ENCODE peak calls at places on chromosomes 13 and 19, in seven cellular contexts. U is fibroblast of pulmonary artery, I is astrocyte of the cerebellum, H is fibroblast of mammary gland, N is astrocyte of the spinal cord, D is lower lobe of right lung, B is foreskin fibroblast. M is an unnamed sample.

GRCh38 chr13:32443111-32443510 is 15.2 kb upstream of the N4BP2L1 start:
- DNase-seq in B (no peak), U (peak; percentile 17), I (no peak), N (no peak), H (peak; percentile 41), D (no peak), M (peak; percentile 19)

GRCh38 chr13:32045963-32046785 is 14.6 kb downstream of the FRY start:
- DNase-seq in D (no peak), I (no peak), H (peak; percentile 53), B (no peak), U (peak; percentile 82), N (peak; percentile 46), M (peak; percentile 35)

GRCh38 chr13:46756977-46757376 is 40.0 kb downstream of the ESD start:
- DNase-seq in U (peak; percentile 56), N (peak; percentile 70), H (peak; percentile 90), B (peak; percentile 48), D (no peak), I (peak; percentile 41), M (peak; percentile 29)

GRCh38 chr19:1837222-1837565 is 11.1 kb downstream of the REXO1 start:
- DNase-seq in I (no peak), N (no peak), H (no peak), U (no peak), D (no peak), B (no peak), M (no peak)

GRCh38 chr13:84563611-84564010 is 681.3 kb upstream of the SLITRK1 start:
- DNase-seq in I (no peak), N (no peak), U (no peak), D (no peak), B (no peak), H (no peak), M (no peak)

GRCh38 chr13:51814825-51815650 is 11.1 kb upstream of the DHRS12 start:
- DNase-seq in D (no peak), B (no peak), N (peak; percentile 43), I (peak; percentile 44), H (peak; percentile 59), U (peak; percentile 71), M (peak; percentile 41)

GRCh38 chr19:35061583-35062373 is 20.3 kb downstream of the HPN start:
- DNase-seq in N (no peak), H (peak; percentile 19), U (no peak), B (peak; percentile 43), D (no peak), I (no peak), M (peak; percentile 42)

GRCh38 chr13:93080587-93080986 is 146.0 kb upstream of the GPC6 start:
- DNase-seq in U (peak; percentile 66), N (peak; percentile 57), B (no peak), D (no peak), H (no peak), I (peak; percentile 86), M (no peak)

GRCh38 chr19:30168760-30169159 is 203.4 kb upstream of the ZNF536 start:
- DNase-seq in H (no peak), N (no peak), U (no peak), I (no peak), D (no peak), B (no peak), M (no peak)

GRCh38 chr13:99553033-99553432 is 51.8 kb downstream of the TM9SF2 start:
- DNase-seq in D (no peak), N (no peak), H (no peak), U (no peak), B (no peak), I (no peak), M (no peak)

GRCh38 chr19:49441210-49441959 is at the start of gene SLC17A7:
- DNase-seq in I (no peak), U (no peak), H (no peak), N (no peak), D (no peak), B (no peak), M (no peak)

GRCh38 chr19:49338691-49339363 is 3.6 kb downstream of the CD37 start:
- DNase-seq in B (no peak), N (peak; percentile 43), H (no peak), D (peak; percentile 93), U (peak; percentile 44), I (no peak), M (no peak)

GRCh38 chr19:6481541-6482342 is at the start of gene DENND1C:
- DNase-seq in D (peak; percentile 78), U (no peak), B (no peak), I (no peak), N (no peak), H (no peak), M (no peak)

GRCh38 chr19:10000171-10000826 is 10.0 kb downstream of the COL5A3 start:
- DNase-seq in B (no peak), D (peak; percentile 67), N (peak; percentile 59), H (peak; percentile 66), U (peak; percentile 72), I (no peak), M (peak; percentile 73)

GRCh38 chr13:110391273-110391672 is 84.2 kb downstream of the COL4A2 start:
- DNase-seq in H (peak; percentile 50), I (no peak), B (no peak), D (no peak), N (peak; percentile 63), U (peak; percentile 61), M (no peak)

GRCh38 chr13:35855531-35856019 is 275.6 kb downstream of the DCLK1 start:
- DNase-seq in I (no peak), N (no peak), B (no peak), D (no peak), H (peak; percentile 41), U (peak; percentile 21), M (peak; percentile 33)

GRCh38 chr13:48125794-48126228 is 30.9 kb upstream of the MED4 start:
- DNase-seq in H (peak; percentile 49), D (no peak), B (peak; percentile 5), I (peak; percentile 82), N (peak; percentile 67), U (peak; percentile 76), M (peak; percentile 43)

GRCh38 chr19:51294211-51294976 is 17.1 kb upstream of the IGLON5 start:
- DNase-seq in N (no peak), U (no peak), I (no peak), D (no peak), B (no peak), H (no peak), M (no peak)

GRCh38 chr19:6516018-6516658 is 14.0 kb upstream of the TUBB4A start:
- DNase-seq in I (peak; percentile 72), N (peak; percentile 84), U (peak; percentile 93), B (peak; percentile 75), D (peak; percentile 98), H (peak; percentile 82), M (peak; percentile 88)

GRCh38 chr13:50085063-50085462 is 69.8 kb downstream of the KCNRG start:
- DNase-seq in H (peak; percentile 59), N (peak; percentile 70), U (peak; percentile 68), B (no peak), D (no peak), I (no peak), M (no peak)

GRCh38 chr13:73809561-73809960 is 324.6 kb downstream of the KLF12 start:
- DNase-seq in D (no peak), I (peak; percentile 28), B (peak; percentile 23), U (peak; percentile 32), N (peak; percentile 63), H (peak; percentile 44), M (peak; percentile 52)

GRCh38 chr13:46369506-46370268 is 17.4 kb downstream of the RUBCNL start:
- DNase-seq in H (peak; percentile 95), I (peak; percentile 71), D (no peak), B (peak; percentile 90), N (peak; percentile 88), U (peak; percentile 70), M (peak; percentile 93)

DNA sequence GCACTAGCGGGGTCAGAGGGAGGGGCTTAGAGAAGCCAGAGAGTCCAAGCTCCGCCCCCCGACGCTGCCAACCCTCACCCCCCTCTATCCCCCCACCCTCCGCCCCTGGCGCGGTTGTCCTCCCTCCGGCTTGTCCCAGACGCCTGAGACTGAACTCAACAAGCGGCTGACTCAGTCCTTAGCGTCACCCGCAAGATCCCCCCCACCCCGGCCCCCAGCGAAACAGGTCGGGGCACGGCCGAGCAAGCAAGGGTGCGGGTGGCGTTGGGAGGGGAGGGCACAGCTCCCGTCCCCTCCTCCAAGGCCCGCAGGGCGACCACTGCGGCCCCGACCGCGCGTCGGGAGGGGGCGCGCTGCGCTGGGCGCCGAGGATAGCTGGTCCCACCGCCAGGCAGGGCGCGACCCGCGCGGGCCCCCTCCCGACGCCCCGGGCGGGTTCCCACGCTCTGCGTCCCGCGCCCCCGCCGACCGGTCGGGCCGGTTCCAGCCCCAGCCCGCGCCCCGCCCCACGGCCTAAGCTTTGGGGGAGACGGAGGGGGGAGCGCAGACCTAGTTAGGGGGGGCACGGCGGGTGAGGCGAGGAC is 5.3 kb downstream of the NOTCH3 start:
- DNase-seq in D (peak; percentile 72), U (peak; percentile 56), I (no peak), H (peak; percentile 74), B (peak; percentile 63), N (peak; percentile 35), M (peak; percentile 58)
- TF ChIP-seq CTCF in D (no peak), U (no peak), I (no peak), H (no peak), B (no peak), N (peak; percentile 19), M (no peak)

GRCh38 chr19:13026478-13026999 is 31.3 kb downstream of the NFIX start:
- DNase-seq in D (no peak), B (peak; percentile 58), I (no peak), U (peak; percentile 40), H (peak; percentile 63), N (no peak), M (peak; percentile 60)

GRCh38 chr19:13028027-13028426 is 32.8 kb downstream of the NFIX start:
- DNase-seq in N (no peak), B (no peak), H (no peak), D (peak; percentile 22), I (no peak), U (no peak), M (no peak)

GRCh38 chr19:13025819-13026477 is 30.7 kb downstream of the NFIX start:
- DNase-seq in U (no peak), D (no peak), N (no peak), B (no peak), I (no peak), H (no peak), M (no peak)

GRCh38 chr19:13027557-13027956 is 32.3 kb downstream of the NFIX start:
- DNase-seq in U (no peak), I (no peak), H (no peak), D (no peak), B (no peak), N (no peak), M (no peak)

GRCh38 chr19:13027031-13027430 is 31.8 kb downstream of the NFIX start:
- DNase-seq in D (no peak), U (no peak), I (no peak), B (no peak), N (no peak), H (no peak), M (no peak)
- H3K4me3 ChIP-seq in D (peak overlapping the region; percentile 55), U (peak overlapping the region; percentile 51), I (peak overlapping the region; percentile 84), B (peak overlapping the region; percentile 67), N (peak overlapping the region; percentile 51), H (peak overlapping the region; percentile 53), M (peak overlapping the region; percentile 87)

DNA sequence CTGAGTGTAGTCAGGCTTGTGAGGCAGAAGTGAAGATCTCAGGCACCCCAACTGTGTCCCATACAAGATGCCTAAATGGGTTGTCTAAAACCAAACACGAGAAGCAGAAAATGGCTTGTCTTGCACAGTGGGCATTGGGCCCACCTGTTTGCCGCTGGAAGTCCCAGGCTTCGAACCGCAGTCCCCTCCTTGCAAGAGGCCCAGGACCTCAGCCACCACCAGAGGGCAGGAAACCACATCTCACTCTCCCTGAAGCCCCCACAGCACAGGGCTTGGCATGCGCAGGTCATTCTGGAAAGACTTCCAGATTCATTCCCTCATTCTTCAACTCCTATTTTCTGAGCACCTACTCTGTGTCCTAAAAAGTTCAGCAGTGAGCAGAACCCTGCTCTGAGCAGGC is 973.7 kb downstream of the UQCRFS1 start:
- DNase-seq in U (peak; percentile 13), N (no peak), D (no peak), B (no peak), H (peak; percentile 16), I (no peak), M (no peak)
- TF ChIP-seq CTCF in U (peak; percentile 20), N (peak; percentile 16), D (no peak), B (no peak), H (peak; percentile 25), I (peak; percentile 53), M (peak; percentile 22)

GRCh38 chr19:56118666-56119584 is 2.2 kb downstream of the ZNF787 start:
- DNase-seq in B (no peak), N (no peak), D (peak; percentile 45), I (no peak), U (no peak), H (no peak), M (no peak)
- H3K4me3 ChIP-seq in B (peak overlapping the region; percentile 60), N (no peak overlapping the region), D (peak overlapping the region; percentile 78), I (peak overlapping the region; percentile 82), U (peak overlapping the region; percentile 74), H (peak overlapping the region; percentile 65), M (peak overlapping the region; percentile 69)

M was measured in AG10803.